ENCODE peak calls at places on chromosome 19, in ten cellular contexts. P is neural progenitor cell, H is transverse colon, Y is psoas muscle, F is lower lobe of right lung, E is ascending aorta, M is suprapubic skin, Z is IMR-90, A is heart right ventricle, Q is cardiac muscle cell. K is an unnamed sample. For H3K4me1, the result is how much of the 10 kb centered on the place peaks cover.

GRCh38 chr19:8320564-8321066 is 560 bp downstream of the NDUFA7 start:
- DNase-seq in P (peak), H (no peak), Y (no peak), F (no peak), E (no peak), M (no peak), Z (no peak), A (no peak), Q (peak), K (peak)

GRCh38 chr19:42762782-42763181 is 2.7 kb downstream of the PSG8 start:
- DNase-seq in P (no peak), H (no peak), Y (no peak), F (no peak), E (no peak), M (no peak), Z (no peak), A (no peak), Q (no peak), K (no peak)

GRCh38 chr19:37997911-37998344 is 90.9 kb downstream of the SIPA1L3 start:
- DNase-seq in P (no peak), H (no peak), Y (peak), F (no peak), E (no peak), M (no peak), Z (peak), A (no peak), Q (no peak), K (no peak)

GRCh38 chr19:48121909-48122371 is 11.3 kb upstream of the PLA2G4C start:
- DNase-seq in P (no peak), H (no peak), Y (no peak), F (no peak), E (no peak), M (no peak), Z (no peak), A (no peak), Q (peak), K (no peak)

GRCh38 chr19:58218899-58219298 is 9.8 kb upstream of the ZNF544 start:
- DNase-seq in P (peak), H (no peak), Y (no peak), F (no peak), E (no peak), M (no peak), Z (no peak), A (no peak), Q (peak), K (peak)

GRCh38 chr19:40219721-40220276 is 1.6 kb upstream of the TTC9B start:
- DNase-seq in P (no peak), H (no peak), Y (no peak), F (no peak), E (no peak), M (no peak), Z (peak), A (no peak), Q (no peak), K (no peak)

GRCh38 chr19:46890423-46891170 is 29.8 kb downstream of the ARHGAP35 start:
- DNase-seq in P (no peak), H (no peak), Y (no peak), F (no peak), E (no peak), M (no peak), Z (peak), A (no peak), Q (no peak), K (no peak)

GRCh38 chr19:31214086-31214485 is 135.2 kb downstream of the TSHZ3 start:
- DNase-seq in P (no peak), H (peak), Y (peak), F (peak), E (peak), M (peak), Z (peak), A (peak), Q (no peak), K (no peak)

GRCh38 chr19:38004100-38004504 is 97.1 kb downstream of the SIPA1L3 start:
- DNase-seq in P (no peak), H (no peak), Y (no peak), F (no peak), E (no peak), M (no peak), Z (no peak), A (no peak), Q (no peak), K (no peak)

GRCh38 chr19:39341122-39341719 is 1.0 kb upstream of the SAMD4B start:
- DNase-seq in P (peak), H (peak), Y (no peak), F (peak), E (no peak), M (no peak), Z (no peak), A (peak), Q (peak), K (peak)

GRCh38 chr19:5002143-5002542 is 33.2 kb downstream of the KDM4B start:
- DNase-seq in P (no peak), H (no peak), Y (no peak), F (no peak), E (no peak), M (no peak), Z (peak), A (no peak), Q (no peak), K (no peak)
- H3K4me1 ChIP-seq in P (under half), H (under half), Y (under half), F (under half), E (under half), M (under half), Z (under half), A (under half), Q (under half), K (under half)

GRCh38 chr19:55451522-55452380 is 8.7 kb upstream of the SHISA7 start:
- DNase-seq in P (peak), H (no peak), Y (no peak), F (no peak), E (no peak), M (no peak), Z (no peak), A (no peak), Q (no peak), K (no peak)

GRCh38 chr19:55453861-55454260 is 7.6 kb downstream of the ISOC2 start:
- DNase-seq in P (no peak), H (no peak), Y (no peak), F (no peak), E (no peak), M (no peak), Z (no peak), A (no peak), Q (no peak), K (no peak)

GRCh38 chr19:55454787-55455243 is 6.6 kb downstream of the ISOC2 start:
- DNase-seq in P (peak), H (no peak), Y (no peak), F (no peak), E (no peak), M (no peak), Z (peak), A (peak), Q (peak), K (peak)

GRCh38 chr19:55451163-55451521 is 8.0 kb upstream of the SHISA7 start:
- DNase-seq in P (peak), H (no peak), Y (no peak), F (no peak), E (no peak), M (no peak), Z (no peak), A (no peak), Q (no peak), K (no peak)

GRCh38 chr19:55452381-55453325 is 8.8 kb downstream of the ISOC2 start:
- DNase-seq in P (peak), H (peak), Y (peak), F (no peak), E (no peak), M (peak), Z (peak), A (peak), Q (peak), K (peak)
- TF ChIP-seq CTCF in P (no peak), H (no peak), Y (no peak), F (no peak), E (no peak), M (no peak), Z (peak), A (peak), Q (no peak), K (no peak)

GRCh38 chr19:2329162-2329505 is 650 bp downstream of the SPPL2B start:
- DNase-seq in P (no peak), H (no peak), Y (no peak), F (no peak), E (no peak), M (no peak), Z (no peak), A (no peak), Q (no peak), K (no peak)

GRCh38 chr19:2326699-2327360 is 1.6 kb downstream of the LSM7 start:
- DNase-seq in P (no peak), H (no peak), Y (no peak), F (no peak), E (no peak), M (no peak), Z (no peak), A (no peak), Q (no peak), K (no peak)

GRCh38 chr19:2328401-2329161 is at the start of the genes LSM7 and SPPL2B:
- DNase-seq in P (peak), H (peak), Y (peak), F (peak), E (peak), M (peak), Z (peak), A (peak), Q (peak), K (peak)

GRCh38 chr19:2329528-2329927 is 1.0 kb downstream of the SPPL2B start:
- DNase-seq in P (peak), H (no peak), Y (no peak), F (no peak), E (no peak), M (no peak), Z (no peak), A (no peak), Q (no peak), K (peak)

GRCh38 chr19:2327773-2328400 is 499 bp downstream of the LSM7 start:
- DNase-seq in P (peak), H (peak), Y (no peak), F (no peak), E (no peak), M (no peak), Z (peak), A (peak), Q (no peak), K (peak)
- H3K4me1 ChIP-seq in P (under half), H (under half), Y (under half), F (under half), E (under half), M (half or more), Z (under half), A (under half), Q (under half), K (half or more)

DNA sequence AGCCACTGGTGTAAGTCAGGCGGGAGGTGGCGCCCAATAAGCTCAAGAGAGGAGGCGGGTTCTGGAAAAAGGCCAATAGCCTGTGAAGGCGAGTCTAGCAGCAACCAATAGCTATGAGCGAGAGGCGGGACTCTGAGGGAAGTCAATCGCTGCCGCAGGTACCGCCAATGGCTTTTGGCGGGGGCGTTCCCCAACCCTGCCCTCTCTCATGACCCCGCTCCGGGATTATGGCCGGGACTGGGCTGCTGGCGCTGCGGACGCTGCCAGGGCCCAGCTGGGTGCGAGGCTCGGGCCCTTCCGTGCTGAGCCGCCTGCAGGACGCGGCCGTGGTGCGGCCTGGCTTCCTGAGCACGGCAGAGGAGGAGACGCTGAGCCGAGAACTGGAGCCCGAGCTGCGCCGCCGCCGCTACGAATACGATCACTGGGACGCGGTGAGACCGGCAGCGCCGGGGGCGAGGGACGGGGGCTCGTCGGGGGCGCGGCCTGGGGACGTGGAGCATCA is at the start of gene ALKBH7:
- DNase-seq in P (peak), H (peak), Y (peak), F (peak), E (peak), M (peak), Z (peak), A (peak), Q (peak), K (peak)
- TF ChIP-seq CTCF in P (no peak), H (no peak), Y (no peak), F (no peak), E (no peak), M (no peak), Z (no peak), A (no peak), Q (no peak), K (no peak)

DNA sequence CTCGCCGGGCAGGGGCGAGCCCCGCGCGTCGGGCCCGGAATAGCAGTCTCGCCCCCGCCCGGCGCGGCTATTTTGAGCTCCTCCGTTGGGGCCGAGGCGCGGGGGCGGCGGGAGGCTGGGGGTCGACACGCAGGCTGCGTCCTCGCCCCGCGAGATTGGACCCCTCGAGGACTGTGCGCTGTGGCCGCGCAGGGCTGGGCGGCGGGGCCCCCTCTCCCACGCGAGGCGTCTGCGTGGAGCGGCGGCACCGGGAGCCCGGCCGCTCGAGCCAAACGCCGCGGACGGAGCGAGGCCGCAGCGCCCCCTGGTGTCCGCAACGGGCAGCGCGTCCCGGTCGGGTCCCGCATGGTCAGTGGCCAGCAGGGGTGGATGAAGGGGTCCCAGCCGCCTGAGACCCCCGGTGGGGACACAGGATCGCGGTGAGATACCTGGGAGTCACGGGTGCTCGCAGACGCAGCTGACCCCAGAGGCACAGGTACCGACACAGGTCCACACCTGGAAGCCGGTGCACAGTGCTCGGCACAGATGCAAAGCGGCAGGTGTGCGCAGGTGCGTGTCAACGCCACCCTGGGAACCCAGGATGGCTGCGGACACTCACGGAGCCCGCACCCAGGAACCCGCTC is 2.2 kb upstream of the CIRBP start:
- DNase-seq in P (peak), H (peak), Y (peak), F (peak), E (no peak), M (no peak), Z (no peak), A (peak), Q (peak), K (peak)
- H3K4me1 ChIP-seq in P (half or more), H (half or more), Y (half or more), F (half or more), E (under half), M (half or more), Z (half or more), A (half or more), Q (half or more), K (half or more)

GRCh38 chr19:45178262-45179062 is at the start of gene BLOC1S3:
- DNase-seq in P (peak), H (peak), Y (peak), F (peak), E (peak), M (peak), Z (peak), A (peak), Q (peak), K (peak)
- TF ChIP-seq CTCF in P (peak), H (peak), Y (peak), F (peak), E (peak), M (no peak), Z (peak), A (peak), Q (peak), K (peak)

GRCh38 chr19:1214862-1215731 is 9.5 kb downstream of the STK11 start:
- DNase-seq in P (no peak), H (no peak), Y (peak), F (peak), E (peak), M (no peak), Z (no peak), A (peak), Q (no peak), K (no peak)

GRCh38 chr19:1217366-1217765 is 11.8 kb downstream of the STK11 start:
- DNase-seq in P (no peak), H (no peak), Y (no peak), F (no peak), E (no peak), M (no peak), Z (no peak), A (no peak), Q (no peak), K (peak)

GRCh38 chr19:1214299-1214861 is 8.8 kb downstream of the STK11 start:
- DNase-seq in P (no peak), H (no peak), Y (no peak), F (no peak), E (no peak), M (no peak), Z (no peak), A (no peak), Q (no peak), K (no peak)

GRCh38 chr19:1218751-1219567 is 13.4 kb downstream of the STK11 start:
- DNase-seq in P (no peak), H (no peak), Y (no peak), F (no peak), E (no peak), M (no peak), Z (no peak), A (no peak), Q (no peak), K (no peak)

GRCh38 chr19:1216756-1217155 is 11.2 kb downstream of the STK11 start:
- DNase-seq in P (no peak), H (no peak), Y (no peak), F (no peak), E (no peak), M (no peak), Z (no peak), A (no peak), Q (no peak), K (no peak)
- H3K4me1 ChIP-seq in P (under half), H (under half), Y (half or more), F (half or more), E (under half), M (half or more), Z (under half), A (half or more), Q (under half), K (under half)

GRCh38 chr19:15175609-15176008 is 25.2 kb downstream of the NOTCH3 start:
- DNase-seq in P (no peak), H (no peak), Y (no peak), F (no peak), E (no peak), M (no peak), Z (no peak), A (no peak), Q (no peak), K (no peak)

GRCh38 chr19:15170345-15170744 is 30.4 kb downstream of the NOTCH3 start:
- DNase-seq in P (no peak), H (no peak), Y (no peak), F (no peak), E (no peak), M (no peak), Z (no peak), A (no peak), Q (no peak), K (no peak)

GRCh38 chr19:15169541-15170285 is 31.1 kb downstream of the NOTCH3 start:
- DNase-seq in P (no peak), H (no peak), Y (no peak), F (no peak), E (no peak), M (no peak), Z (no peak), A (no peak), Q (no peak), K (no peak)

GRCh38 chr19:15177269-15178116 is 23.3 kb downstream of the NOTCH3 start:
- DNase-seq in P (peak), H (peak), Y (peak), F (peak), E (no peak), M (no peak), Z (peak), A (peak), Q (peak), K (peak)

DNA sequence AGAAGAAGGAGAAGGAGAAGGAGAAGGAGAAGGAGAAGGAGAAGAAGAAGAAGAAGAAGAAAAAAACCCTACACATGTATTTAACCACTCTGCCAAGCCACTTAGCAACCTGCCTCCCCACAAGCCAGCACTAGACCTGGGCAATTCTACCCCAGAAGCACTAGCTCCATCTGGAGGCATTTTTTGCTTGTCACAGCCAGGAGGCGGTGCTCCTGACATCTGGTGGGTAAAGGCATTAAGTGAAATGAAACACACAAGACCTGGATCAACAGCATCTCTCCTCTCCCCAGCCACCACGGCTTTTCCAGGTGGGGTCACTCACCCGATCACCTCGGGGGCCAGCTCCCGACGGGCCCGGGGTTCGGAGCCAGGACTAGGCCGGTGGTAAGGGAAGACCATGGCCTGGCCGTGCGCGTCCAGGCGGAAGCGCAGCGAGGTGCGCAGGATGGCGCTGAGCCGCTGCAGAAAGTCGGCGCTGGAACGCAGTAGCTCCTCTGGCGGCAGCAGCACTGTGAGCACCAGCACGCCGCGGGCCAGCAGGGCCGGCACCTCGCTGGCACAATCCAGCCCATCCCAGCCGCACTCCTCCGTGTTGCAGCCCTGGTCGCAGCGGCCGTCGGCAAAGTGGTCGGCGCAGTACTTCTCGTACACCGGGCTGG is 26.9 kb downstream of the NOTCH3 start:
- DNase-seq in P (no peak), H (no peak), Y (no peak), F (no peak), E (no peak), M (no peak), Z (no peak), A (no peak), Q (no peak), K (peak)
- TF ChIP-seq CTCF in P (no peak), H (no peak), Y (no peak), F (no peak), E (no peak), M (no peak), Z (peak), A (no peak), Q (peak), K (peak)

K was measured in OCI-LY7.